ENCODE peak calls at places on chromosomes 6 and 20, in eight cellular contexts. Y, K, J, U, C, M, X and O are unnamed samples.

GRCh38 chr6:122797537-122797936 is 8.5 kb downstream of the SMPDL3A start:
- DNase-seq in U (no peak), J (no peak), K (no peak), Y (no peak), M (no peak), C (no peak), X (no peak), O (no peak)

GRCh38 chr6:161414800-161415199 is 140.9 kb upstream of the AGPAT4 start:
- DNase-seq in J (no peak), U (no peak), K (peak), X (no peak), M (no peak), Y (no peak), C (no peak), O (no peak)

GRCh38 chr20:5061209-5061608 is 58.5 kb downstream of the PCNA start:
- DNase-seq in C (no peak), U (no peak), K (no peak), X (peak), M (no peak), J (peak), Y (no peak), O (no peak)

GRCh38 chr6:156890627-156891300 is 113.6 kb downstream of the ARID1B start:
- DNase-seq in X (no peak), M (no peak), J (no peak), C (no peak), K (no peak), Y (no peak), U (no peak), O (no peak)

GRCh38 chr6:708237-708598 is 15.3 kb upstream of the EXOC2 start:
- DNase-seq in Y (no peak), U (no peak), X (no peak), J (no peak), C (no peak), M (no peak), K (no peak), O (no peak)

GRCh38 chr20:59994697-59995122 is 36.5 kb downstream of the CDH26 start:
- DNase-seq in M (peak), C (no peak), U (no peak), K (no peak), Y (peak), J (peak), X (peak), O (no peak)

GRCh38 chr6:111379302-111379701 is 103.7 kb downstream of the REV3L start:
- DNase-seq in Y (no peak), U (no peak), X (no peak), K (no peak), J (no peak), M (no peak), C (no peak), O (no peak)

GRCh38 chr6:90537723-90538407 is 49.0 kb downstream of the MAP3K7 start:
- DNase-seq in K (no peak), Y (no peak), J (no peak), U (no peak), C (no peak), M (no peak), X (no peak), O (no peak)

GRCh38 chr20:36632487-36633284 is 13.3 kb downstream of the SLA2 start:
- DNase-seq in C (no peak), U (no peak), Y (no peak), X (no peak), K (no peak), J (no peak), M (no peak), O (no peak)

GRCh38 chr6:38802497-38802896 is 87.4 kb downstream of the DNAH8 start:
- DNase-seq in C (no peak), X (no peak), J (no peak), M (no peak), U (no peak), Y (no peak), K (no peak), O (no peak)
- H3K4me3 ChIP-seq in C (no peak), X (no peak), J (no peak), M (no peak), U (no peak), Y (no peak), K (no peak), O (no peak)

GRCh38 chr6:137870744-137871247 is 3.7 kb downstream of the TNFAIP3 start:
- DNase-seq in M (no peak), U (no peak), C (no peak), Y (no peak), K (no peak), X (no peak), J (no peak), O (no peak)
- TF ChIP-seq CTCF in M (no peak), U (no peak), C (no peak), Y (peak), K (no peak), X (no peak), J (no peak), O (no peak)

GRCh38 chr6:34680802-34681515 is 15.6 kb downstream of the ILRUN start:
- DNase-seq in M (no peak), Y (no peak), C (no peak), K (no peak), X (peak), J (peak), U (no peak), O (no peak)
- H3K27ac ChIP-seq in M (peak), Y (peak), C (peak), K (no peak), X (peak), J (peak), U (no peak), O (no peak)

GRCh38 chr20:12748359-12748994 is 260.3 kb upstream of the SPTLC3 start:
- DNase-seq in U (no peak), M (no peak), J (no peak), Y (no peak), X (no peak), C (no peak), K (no peak), O (no peak)

GRCh38 chr20:12740647-12741046 is 268.1 kb upstream of the SPTLC3 start:
- DNase-seq in J (no peak), X (no peak), K (no peak), C (no peak), U (no peak), Y (no peak), M (no peak), O (no peak)

DNA sequence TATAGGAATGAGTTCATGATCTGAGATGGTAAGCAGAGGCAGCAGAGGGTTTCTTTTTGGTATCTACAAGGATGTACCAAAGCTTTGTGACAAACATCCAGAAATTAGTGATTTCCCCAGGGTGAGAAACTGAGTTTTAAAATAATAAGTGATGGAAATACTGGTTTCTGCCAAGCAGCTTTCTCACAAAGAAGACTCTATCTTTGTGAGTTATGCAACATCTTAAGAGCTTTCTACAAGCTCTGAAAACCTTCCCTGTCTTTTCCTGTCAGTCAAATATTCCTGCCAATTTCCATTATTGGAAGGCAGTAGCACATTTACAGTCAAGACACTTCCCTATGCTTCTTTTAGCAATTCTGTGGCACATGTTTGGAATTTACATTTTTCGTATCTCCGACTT is 264.7 kb upstream of the SPTLC3 start:
- DNase-seq in J (no peak), Y (no peak), C (no peak), K (no peak), M (no peak), U (no peak), X (no peak), O (no peak)
- H3K4me3 ChIP-seq in J (no peak), Y (no peak), C (no peak), K (no peak), M (no peak), U (no peak), X (no peak), O (no peak)

DNA sequence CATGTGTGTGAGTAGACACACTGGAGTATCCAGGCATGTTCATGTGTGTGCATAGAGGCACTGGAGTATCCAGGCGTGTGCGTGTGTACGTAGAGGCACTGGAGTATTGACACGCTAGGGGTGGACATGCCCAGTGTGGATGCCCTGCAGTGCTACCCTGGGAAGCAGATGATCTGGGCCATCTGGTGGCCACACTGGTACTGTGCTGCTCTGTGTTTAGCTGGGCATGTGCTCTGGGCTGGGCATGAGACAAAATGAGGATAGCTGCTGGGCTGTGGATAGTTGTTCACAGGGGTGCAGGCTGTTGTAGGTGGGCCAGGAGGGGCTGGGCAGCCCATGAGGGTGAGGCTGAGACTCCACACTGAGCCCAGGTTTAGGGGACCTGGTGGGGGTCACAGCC is 24.0 kb upstream of the NPBWR2 start:
- DNase-seq in C (no peak), Y (peak), U (no peak), K (no peak), X (no peak), M (no peak), J (no peak), O (peak)
- TF ChIP-seq CTCF in C (no peak), Y (no peak), U (no peak), K (no peak), X (peak), M (no peak), J (peak), O (no peak)

GRCh38 chr6:13638014-13638413 is 22.9 kb downstream of the NOL7 start:
- DNase-seq in C (no peak), U (no peak), X (no peak), J (no peak), K (no peak), M (no peak), Y (no peak), O (no peak)

GRCh38 chr6:13635948-13636658 is 21.0 kb downstream of the NOL7 start:
- DNase-seq in M (no peak), K (no peak), Y (no peak), C (no peak), J (no peak), U (no peak), X (no peak), O (no peak)

GRCh38 chr6:13641315-13641714 is 26.2 kb downstream of the NOL7 start:
- DNase-seq in K (no peak), X (no peak), Y (no peak), M (no peak), U (no peak), C (no peak), J (no peak), O (no peak)

GRCh38 chr6:13643125-13643524 is 28.0 kb downstream of the NOL7 start:
- DNase-seq in Y (no peak), J (no peak), K (no peak), U (no peak), X (no peak), C (no peak), M (no peak), O (no peak)

GRCh38 chr6:13638626-13639025 is 23.5 kb downstream of the NOL7 start:
- DNase-seq in C (no peak), X (no peak), M (no peak), U (no peak), K (no peak), J (no peak), Y (no peak), O (no peak)
- H3K27ac ChIP-seq in C (no peak), X (no peak), M (no peak), U (no peak), K (no peak), J (no peak), Y (no peak), O (no peak)